ENCODE peak calls at places on chromosomes 12 and 14, in five cellular contexts. D is esophagus squamous epithelium; K is psoas muscle; M is CD4-positive, CD25-positive, alpha-beta regulatory T cell; P is tibial nerve. U is an unnamed sample. For H3K4me1, the result is how much of the 10 kb centered on the place peaks cover.

GRCh38 chr14:95701846-95702221 is 12.1 kb downstream of the TCL1A start:
- DNase-seq in D (no peak), K (no peak), M (no peak), P (no peak), U (no peak)

GRCh38 chr12:48420031-48420775 is 52.2 kb upstream of the ANP32D start:
- DNase-seq in D (no peak), K (no peak), M (no peak), P (no peak), U (no peak)

GRCh38 chr14:95998656-95999055 is 40.5 kb upstream of the C14orf132 start:
- DNase-seq in D (no peak), K (no peak), M (no peak), P (no peak), U (no peak)

GRCh38 chr12:56958422-56958821 is 1.0 kb upstream of the RDH16 start:
- DNase-seq in D (no peak), K (no peak), M (no peak), P (no peak), U (no peak)

GRCh38 chr14:98062083-98062482 is 1209.9 kb downstream of the BCL11B start:
- DNase-seq in D (no peak), K (no peak), M (no peak), P (no peak), U (no peak)

GRCh38 chr14:36067428-36068187 is 108.9 kb downstream of the PTCSC3 start:
- DNase-seq in D (no peak), K (no peak), M (no peak), P (no peak), U (no peak)

GRCh38 chr12:22437031-22437806 is 102.7 kb upstream of the ST8SIA1 start:
- DNase-seq in D (no peak), K (no peak), M (no peak), P (no peak), U (no peak)

GRCh38 chr14:80356413-80356812 is 145.1 kb upstream of the DIO2 start:
- DNase-seq in D (no peak), K (no peak), M (no peak), P (no peak), U (no peak)

GRCh38 chr12:31317471-31318397 is 8.2 kb downstream of the SINHCAF start:
- DNase-seq in D (no peak), K (no peak), M (peak), P (no peak), U (no peak)

DNA sequence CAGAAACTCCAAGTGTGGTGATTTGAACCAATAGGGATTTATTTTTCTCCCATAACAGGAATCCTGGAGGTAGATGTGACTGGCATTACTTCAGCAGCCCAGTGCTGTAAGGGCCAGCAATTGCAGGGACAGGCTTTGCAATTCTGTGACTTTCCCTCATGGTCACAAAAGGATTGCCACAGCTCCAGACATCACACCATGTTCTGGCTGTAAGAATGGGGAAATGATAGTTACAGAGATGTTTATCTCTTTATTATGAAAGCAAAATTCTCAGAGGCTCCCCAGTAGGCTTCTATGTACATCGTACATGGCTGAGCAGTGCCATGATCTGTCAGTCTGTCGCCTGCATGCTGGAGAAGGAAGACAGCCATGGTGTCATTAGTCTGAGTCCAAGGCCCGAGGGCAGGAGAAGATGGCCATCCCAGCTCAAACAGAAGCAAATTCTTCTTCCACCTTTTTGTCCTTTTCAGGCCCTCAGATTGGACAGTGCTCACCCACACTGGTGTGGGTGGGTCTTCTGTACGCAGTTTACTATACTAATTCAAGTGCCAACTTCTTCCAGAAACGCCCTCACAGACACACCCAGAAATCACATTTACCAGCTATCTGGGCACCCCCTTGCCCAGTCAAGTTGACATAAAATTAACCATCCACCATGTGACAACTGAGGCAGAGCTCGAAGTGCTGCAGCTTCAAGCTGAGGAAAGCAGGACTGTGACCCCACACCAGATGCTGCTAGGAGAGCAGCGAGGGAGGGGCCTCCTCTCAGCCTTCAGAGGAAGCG is 17.2 kb downstream of the ZBTB42 start:
- DNase-seq in D (no peak), K (no peak), M (no peak), P (no peak), U (no peak)
- H3K27ac ChIP-seq in D (no peak), K (no peak), M (no peak), P (no peak), U (no peak)

DNA sequence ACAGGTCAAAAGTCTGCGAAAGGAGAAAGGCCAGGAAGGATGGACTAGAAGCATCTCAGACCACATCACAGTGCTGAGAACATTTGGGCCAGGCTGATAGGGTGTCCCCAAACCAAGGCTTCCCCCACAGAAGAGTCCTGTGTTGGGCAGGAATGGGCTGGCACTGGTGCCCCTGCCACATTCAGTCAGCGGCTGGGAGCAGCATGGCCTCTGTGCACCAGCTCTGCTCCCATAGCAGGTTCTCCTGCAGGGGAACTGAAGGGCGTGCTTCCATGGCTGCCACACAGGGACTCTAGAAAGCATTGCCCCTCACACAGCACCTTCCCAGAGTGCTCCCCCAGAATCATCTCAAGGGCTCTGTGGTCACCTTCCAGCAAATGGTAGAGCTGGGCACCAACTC is 17.5 kb downstream of the EVL start:
- DNase-seq in D (no peak), K (no peak), M (no peak), P (no peak), U (no peak)
- H3K4me1 ChIP-seq in D (under half), K (under half), M (half or more), P (under half), U (under half)

GRCh38 chr12:96906498-96906848 is 584 bp upstream of the NEDD1 start:
- DNase-seq in D (no peak), K (no peak), M (no peak), P (no peak), U (no peak)
- H3K27ac ChIP-seq in D (peak), K (peak), M (peak), P (peak), U (no peak)

DNA sequence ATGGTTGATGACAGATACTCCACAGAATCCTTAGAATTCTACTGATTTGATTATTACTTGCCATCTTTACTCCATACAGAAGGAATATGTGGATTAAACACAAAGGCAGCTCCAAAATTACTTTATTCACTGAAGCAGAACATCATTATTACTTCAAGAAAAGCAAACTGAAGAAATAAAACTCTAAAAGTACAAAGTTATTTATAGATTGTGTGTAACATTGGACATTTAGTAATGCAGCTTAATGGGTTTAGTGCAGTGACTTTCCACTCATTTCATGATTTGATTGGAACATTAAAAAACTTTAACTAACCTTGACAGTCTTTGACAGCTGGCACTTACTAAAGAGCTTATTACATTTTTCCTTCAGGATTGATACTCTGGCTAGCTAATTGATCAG is 59.0 kb upstream of the ATP2A2 start:
- DNase-seq in D (no peak), K (no peak), M (no peak), P (no peak), U (no peak)
- H3K4me1 ChIP-seq in D (under half), K (under half), M (under half), P (under half), U (under half)